ENCODE peak calls at places on chromosomes 7 and 10, in four cellular contexts. One of them, this sample, is unnamed.

GRCh38 chr7:26202019-26202985 is 757 bp downstream of the CBX3 start:
- DNase-seq in iPS-NIHi11: peak; percentile 57
- DNase-seq in uterus: peak; percentile 30
- DNase-seq in NCI-H2081 treated with DMSO at 0.1 percent for 48 hours: no peak
- DNase-seq in this sample: peak; percentile 68

GRCh38 chr10:23395017-23395416 is 43.9 kb upstream of the OTUD1 start:
- DNase-seq in iPS-NIHi11: no peak
- DNase-seq in uterus: no peak
- DNase-seq in NCI-H2081 treated with DMSO at 0.1 percent for 48 hours: no peak
- DNase-seq in this sample: no peak

GRCh38 chr7:119925890-119926289 is 347.1 kb upstream of the KCND2 start:
- DNase-seq in iPS-NIHi11: no peak
- DNase-seq in uterus: no peak
- DNase-seq in NCI-H2081 treated with DMSO at 0.1 percent for 48 hours: no peak
- DNase-seq in this sample: no peak

GRCh38 chr10:92164024-92164423 is 126.9 kb downstream of the CPEB3 start:
- DNase-seq in iPS-NIHi11: no peak
- DNase-seq in uterus: no peak
- DNase-seq in NCI-H2081 treated with DMSO at 0.1 percent for 48 hours: no peak
- DNase-seq in this sample: no peak

GRCh38 chr10:62095341-62096071 is 173.1 kb downstream of the RTKN2 start:
- DNase-seq in iPS-NIHi11: no peak
- DNase-seq in uterus: no peak
- DNase-seq in NCI-H2081 treated with DMSO at 0.1 percent for 48 hours: no peak
- DNase-seq in this sample: no peak

GRCh38 chr7:111587715-111588433 is 25.6 kb upstream of the IMMP2L start:
- DNase-seq in iPS-NIHi11: no peak
- DNase-seq in uterus: no peak
- DNase-seq in NCI-H2081 treated with DMSO at 0.1 percent for 48 hours: no peak
- DNase-seq in this sample: no peak

GRCh38 chr10:93821051-93821772 is 63.5 kb downstream of the LGI1 start:
- DNase-seq in iPS-NIHi11: no peak
- DNase-seq in uterus: no peak
- DNase-seq in NCI-H2081 treated with DMSO at 0.1 percent for 48 hours: no peak
- DNase-seq in this sample: peak; percentile 14

GRCh38 chr7:141393056-141393455 is 158.2 kb upstream of the AGK start:
- DNase-seq in iPS-NIHi11: no peak
- DNase-seq in uterus: no peak
- DNase-seq in NCI-H2081 treated with DMSO at 0.1 percent for 48 hours: no peak
- DNase-seq in this sample: no peak

GRCh38 chr7:70752794-70753241 is 379.1 kb upstream of the GALNT17 start:
- DNase-seq in iPS-NIHi11: no peak
- DNase-seq in uterus: no peak
- DNase-seq in NCI-H2081 treated with DMSO at 0.1 percent for 48 hours: no peak
- DNase-seq in this sample: no peak

GRCh38 chr7:77537595-77538185 is 595 bp downstream of the PTPN12 start:
- DNase-seq in iPS-NIHi11: peak; percentile 29
- DNase-seq in uterus: peak; percentile 36
- DNase-seq in NCI-H2081 treated with DMSO at 0.1 percent for 48 hours: no peak
- DNase-seq in this sample: peak; percentile 66

GRCh38 chr7:157516911-157517781 is 180.3 kb downstream of the DNAJB6 start:
- DNase-seq in iPS-NIHi11: no peak
- DNase-seq in uterus: no peak
- DNase-seq in NCI-H2081 treated with DMSO at 0.1 percent for 48 hours: no peak
- DNase-seq in this sample: peak; percentile 47

GRCh38 chr10:110408203-110408871 is 89.4 kb upstream of the DUSP5 start:
- DNase-seq in iPS-NIHi11: peak; percentile 64
- DNase-seq in uterus: no peak
- DNase-seq in NCI-H2081 treated with DMSO at 0.1 percent for 48 hours: no peak
- DNase-seq in this sample: peak; percentile 73

GRCh38 chr7:69683002-69683401 is 84.7 kb downstream of the AUTS2 start:
- DNase-seq in iPS-NIHi11: no peak
- DNase-seq in uterus: no peak
- DNase-seq in NCI-H2081 treated with DMSO at 0.1 percent for 48 hours: peak; percentile 49
- DNase-seq in this sample: no peak

GRCh38 chr7:151428393-151429231 is 11.3 kb downstream of the CRYGN start:
- DNase-seq in iPS-NIHi11: peak; percentile 70
- DNase-seq in uterus: peak; percentile 83
- DNase-seq in NCI-H2081 treated with DMSO at 0.1 percent for 48 hours: no peak
- DNase-seq in this sample: peak; percentile 72

GRCh38 chr7:16646427-16647081 is 573 bp downstream of the BZW2 start:
- DNase-seq in iPS-NIHi11: no peak
- DNase-seq in uterus: no peak
- DNase-seq in NCI-H2081 treated with DMSO at 0.1 percent for 48 hours: no peak
- DNase-seq in this sample: no peak

GRCh38 chr7:2761131-2761624 is 73.2 kb downstream of the AMZ1 start:
- DNase-seq in iPS-NIHi11: no peak
- DNase-seq in uterus: no peak
- DNase-seq in NCI-H2081 treated with DMSO at 0.1 percent for 48 hours: no peak
- DNase-seq in this sample: no peak

GRCh38 chr7:33921216-33921938 is 16.0 kb downstream of the BMPER start:
- DNase-seq in iPS-NIHi11: no peak
- DNase-seq in uterus: peak; percentile 82
- DNase-seq in NCI-H2081 treated with DMSO at 0.1 percent for 48 hours: no peak
- DNase-seq in this sample: no peak

GRCh38 chr7:132296820-132297219 is 279.4 kb downstream of the PLXNA4 start:
- DNase-seq in iPS-NIHi11: no peak
- DNase-seq in uterus: no peak
- DNase-seq in NCI-H2081 treated with DMSO at 0.1 percent for 48 hours: no peak
- DNase-seq in this sample: no peak

GRCh38 chr7:138729444-138729843 is 28.3 kb upstream of the SVOPL start:
- DNase-seq in iPS-NIHi11: no peak
- DNase-seq in uterus: no peak
- DNase-seq in NCI-H2081 treated with DMSO at 0.1 percent for 48 hours: no peak
- DNase-seq in this sample: no peak

GRCh38 chr7:19101911-19102310 is 15.5 kb downstream of the TWIST1 start:
- DNase-seq in iPS-NIHi11: no peak
- DNase-seq in uterus: no peak
- DNase-seq in NCI-H2081 treated with DMSO at 0.1 percent for 48 hours: no peak
- DNase-seq in this sample: no peak

GRCh38 chr10:91604462-91604935 is 28.4 kb downstream of the PPP1R3C start:
- DNase-seq in iPS-NIHi11: no peak
- DNase-seq in uterus: no peak
- DNase-seq in NCI-H2081 treated with DMSO at 0.1 percent for 48 hours: no peak
- DNase-seq in this sample: no peak

GRCh38 chr10:93576888-93577287 is 10.4 kb downstream of the FFAR4 start:
- DNase-seq in iPS-NIHi11: no peak
- DNase-seq in uterus: no peak
- DNase-seq in NCI-H2081 treated with DMSO at 0.1 percent for 48 hours: no peak
- DNase-seq in this sample: no peak

GRCh38 chr10:120979435-120980315 is 128.5 kb downstream of the WDR11 start:
- DNase-seq in iPS-NIHi11: peak; percentile 85
- DNase-seq in uterus: peak; percentile 66
- DNase-seq in NCI-H2081 treated with DMSO at 0.1 percent for 48 hours: no peak
- DNase-seq in this sample: peak; percentile 84